ENCODE peak calls at places on chromosomes 2 and 18, in seven cellular contexts. Q, B, S, J, D, X and Z are unnamed samples.

GRCh38 chr18:12608292-12608691 is 49.6 kb downstream of the SPIRE1 start:
- DNase-seq in D (no peak), S (no peak), J (no peak), X (no peak), Q (no peak), B (peak), Z (no peak)

GRCh38 chr18:79476031-79476917 is 80.5 kb downstream of the NFATC1 start:
- DNase-seq in B (no peak), D (no peak), J (no peak), S (no peak), X (no peak), Q (no peak), Z (no peak)

GRCh38 chr2:52181080-52181479 is 1149.1 kb upstream of the NRXN1 start:
- DNase-seq in B (no peak), S (no peak), J (no peak), Q (no peak), D (no peak), X (no peak), Z (no peak)

GRCh38 chr18:9649164-9649540 is 34.8 kb upstream of the PPP4R1 start:
- DNase-seq in J (no peak), X (no peak), Q (no peak), D (no peak), S (no peak), B (peak), Z (no peak)

GRCh38 chr2:26298638-26299393 is 47.1 kb upstream of the SELENOI start:
- DNase-seq in Q (no peak), D (peak), J (peak), S (peak), B (peak), X (no peak), Z (peak)

GRCh38 chr2:173075781-173076556 is at the start of gene MAP3K20:
- DNase-seq in D (peak), B (peak), X (peak), J (peak), S (peak), Q (peak), Z (peak)

GRCh38 chr18:21672868-21673267 is 31.7 kb downstream of the ABHD3 start:
- DNase-seq in B (peak), X (no peak), J (no peak), Q (no peak), D (peak), S (no peak), Z (peak)

GRCh38 chr18:32332708-32333107 is 138.0 kb downstream of the GAREM1 start:
- DNase-seq in B (no peak), Q (no peak), X (no peak), S (no peak), D (no peak), J (no peak), Z (no peak)

GRCh38 chr2:10909050-10909995 is 2.4 kb upstream of the KCNF1 start:
- DNase-seq in D (no peak), X (peak), J (peak), B (no peak), Q (no peak), S (peak), Z (no peak)

GRCh38 chr2:237705225-237705524 is 77.8 kb downstream of the LRRFIP1 start:
- DNase-seq in B (no peak), X (no peak), Q (no peak), J (peak), S (no peak), D (no peak), Z (no peak)

GRCh38 chr2:127193164-127193947 is 26.7 kb downstream of the CYP27C1 start:
- DNase-seq in X (peak), Q (no peak), S (no peak), D (peak), B (peak), J (no peak), Z (no peak)

GRCh38 chr2:8767324-8767723 is 70.1 kb downstream of the KIDINS220 start:
- DNase-seq in B (no peak), S (no peak), J (no peak), X (no peak), Q (no peak), D (no peak), Z (no peak)

GRCh38 chr2:70111752-70112591 is 24.7 kb downstream of the PCBP1 start:
- DNase-seq in X (no peak), S (no peak), D (no peak), Q (no peak), B (peak), J (no peak), Z (no peak)

GRCh38 chr2:68727698-68728375 is 6.8 kb upstream of the ARHGAP25 start:
- DNase-seq in B (no peak), S (no peak), D (no peak), X (no peak), Q (no peak), J (no peak), Z (peak)

GRCh38 chr18:32372381-32373061 is 98.2 kb downstream of the GAREM1 start:
- DNase-seq in S (no peak), X (no peak), D (peak), J (no peak), B (peak), Q (no peak), Z (no peak)

GRCh38 chr18:60675801-60676200 is 303.2 kb upstream of the MC4R start:
- DNase-seq in J (no peak), Q (no peak), D (peak), B (no peak), S (no peak), X (no peak), Z (no peak)

GRCh38 chr18:55384551-55385275 is 203.3 kb downstream of the TCF4 start:
- DNase-seq in S (peak), D (no peak), Q (peak), B (peak), X (no peak), J (peak), Z (no peak)

GRCh38 chr2:31238906-31239841 is 5.2 kb downstream of the EHD3 start:
- DNase-seq in S (no peak), Q (no peak), X (no peak), J (no peak), D (no peak), B (no peak), Z (no peak)

GRCh38 chr2:11590193-11590592 is 56.3 kb downstream of the GREB1 start:
- DNase-seq in S (no peak), Q (no peak), B (no peak), J (no peak), D (no peak), X (no peak), Z (no peak)

GRCh38 chr2:223586261-223586660 is 15.9 kb downstream of the SCG2 start:
- DNase-seq in S (no peak), B (peak), J (no peak), Q (no peak), D (no peak), X (no peak), Z (peak)

GRCh38 chr18:8810157-8810556 is 104.8 kb downstream of the MTCL1 start:
- DNase-seq in Q (no peak), B (no peak), J (no peak), X (no peak), D (no peak), S (no peak), Z (no peak)

GRCh38 chr2:44277541-44277940 is 2.3 kb downstream of the SLC3A1 start:
- DNase-seq in B (no peak), S (no peak), J (no peak), Q (no peak), X (no peak), D (no peak), Z (no peak)

GRCh38 chr2:24970483-24971299 is 1.1 kb downstream of the DNAJC27 start:
- DNase-seq in S (peak), D (no peak), Q (no peak), X (no peak), B (peak), J (no peak), Z (no peak)

GRCh38 chr2:151078889-151079288 is 182.8 kb downstream of the RBM43 start:
- DNase-seq in X (no peak), D (no peak), Q (no peak), B (no peak), J (no peak), S (no peak), Z (no peak)

GRCh38 chr2:207230261-207231105 is 64.7 kb upstream of the KLF7 start:
- DNase-seq in S (no peak), Q (peak), B (no peak), J (no peak), D (no peak), X (no peak), Z (no peak)

GRCh38 chr2:211033765-211034164 is 477.4 kb downstream of the CPS1 start:
- DNase-seq in Q (peak), B (peak), D (no peak), X (no peak), J (no peak), S (no peak), Z (no peak)

GRCh38 chr2:1654696-1655374 is 89.5 kb downstream of the PXDN start:
- DNase-seq in D (peak), Q (no peak), X (no peak), J (no peak), S (no peak), B (no peak), Z (no peak)

GRCh38 chr2:16973586-16974274 is 308.1 kb upstream of the CYRIA start:
- DNase-seq in Q (no peak), S (no peak), D (no peak), B (peak), J (no peak), X (no peak), Z (peak)

GRCh38 chr2:127623388-127624320 is 22.3 kb upstream of the GPR17 start:
- DNase-seq in J (no peak), S (no peak), D (peak), Q (no peak), X (peak), B (peak), Z (no peak)

GRCh38 chr2:238601433-238602222 is 174.9 kb downstream of the ASB1 start:
- DNase-seq in Q (no peak), D (no peak), J (no peak), S (no peak), B (peak), X (no peak), Z (peak)

GRCh38 chr2:10794891-10795290 is 17.7 kb downstream of the PDIA6 start:
- DNase-seq in J (no peak), B (no peak), S (no peak), X (no peak), D (no peak), Q (no peak), Z (no peak)

GRCh38 chr2:31207790-31208189 is 9.5 kb downstream of the CAPN14 start:
- DNase-seq in D (no peak), S (no peak), Q (peak), J (no peak), X (no peak), B (no peak), Z (no peak)

GRCh38 chr2:64793701-64794100 is 140.0 kb upstream of the SERTAD2 start:
- DNase-seq in X (no peak), B (peak), J (no peak), S (no peak), Q (no peak), D (no peak), Z (no peak)

GRCh38 chr2:127763776-127764175 is 47.2 kb downstream of the WDR33 start:
- DNase-seq in S (no peak), Q (no peak), D (no peak), J (no peak), X (no peak), B (peak), Z (no peak)

GRCh38 chr2:32719933-32720716 is 92.3 kb downstream of the TTC27 start:
- DNase-seq in J (no peak), D (no peak), X (no peak), S (no peak), B (peak), Q (no peak), Z (no peak)

GRCh38 chr18:22253676-22254075 is 84.3 kb downstream of the GATA6 start:
- DNase-seq in J (no peak), S (peak), Q (no peak), B (no peak), D (no peak), X (no peak), Z (no peak)

GRCh38 chr2:135607561-135607960 is 76.3 kb downstream of the R3HDM1 start:
- DNase-seq in B (peak), J (no peak), D (no peak), X (no peak), S (no peak), Q (no peak), Z (peak)

GRCh38 chr2:158153270-158154015 is 51.8 kb downstream of the UPP2 start:
- DNase-seq in Q (no peak), B (no peak), X (no peak), J (no peak), S (no peak), D (no peak), Z (no peak)

GRCh38 chr2:19873014-19873413 is 28.8 kb downstream of the TTC32 start:
- DNase-seq in B (no peak), J (no peak), D (no peak), X (peak), S (no peak), Q (no peak), Z (no peak)

GRCh38 chr18:33744032-33744697 is 166.1 kb downstream of the ASXL3 start:
- DNase-seq in S (no peak), Q (no peak), X (no peak), J (no peak), B (no peak), D (no peak), Z (no peak)
- TF ChIP-seq CTCF in S (no peak), Q (no peak), X (no peak), J (no peak), B (peak), D (no peak), Z (no peak)

DNA sequence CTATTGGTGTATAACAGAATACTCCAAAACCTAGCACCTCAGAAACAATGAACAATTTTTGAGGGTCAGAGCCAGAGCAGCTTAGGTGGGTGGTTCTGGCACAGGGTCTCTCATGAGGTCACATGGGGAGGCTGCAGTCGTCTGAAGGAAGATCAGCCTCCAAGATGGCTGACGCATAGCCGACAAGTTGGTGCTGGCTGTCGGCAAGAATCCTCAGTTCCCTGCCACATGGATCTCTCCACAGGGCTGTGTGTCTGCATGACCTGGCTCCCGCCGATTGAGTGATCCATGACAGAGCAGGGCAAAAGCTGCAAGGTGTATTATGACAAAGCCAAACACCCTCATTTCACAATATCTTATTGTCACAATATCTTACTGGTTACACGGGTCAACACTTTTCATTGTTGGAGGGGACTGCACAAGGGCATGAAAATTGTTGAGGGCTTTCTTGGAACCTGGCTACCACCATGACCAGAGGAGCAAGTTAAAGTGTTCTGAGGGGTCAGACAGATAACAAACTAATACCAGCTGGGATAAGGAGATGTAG is 4.2 kb downstream of the MYL12B start:
- DNase-seq in D (no peak), J (no peak), B (no peak), X (no peak), Q (no peak), S (no peak), Z (no peak)
- TF ChIP-seq CTCF in D (no peak), J (no peak), B (no peak), X (no peak), Q (no peak), S (no peak), Z (no peak)

DNA sequence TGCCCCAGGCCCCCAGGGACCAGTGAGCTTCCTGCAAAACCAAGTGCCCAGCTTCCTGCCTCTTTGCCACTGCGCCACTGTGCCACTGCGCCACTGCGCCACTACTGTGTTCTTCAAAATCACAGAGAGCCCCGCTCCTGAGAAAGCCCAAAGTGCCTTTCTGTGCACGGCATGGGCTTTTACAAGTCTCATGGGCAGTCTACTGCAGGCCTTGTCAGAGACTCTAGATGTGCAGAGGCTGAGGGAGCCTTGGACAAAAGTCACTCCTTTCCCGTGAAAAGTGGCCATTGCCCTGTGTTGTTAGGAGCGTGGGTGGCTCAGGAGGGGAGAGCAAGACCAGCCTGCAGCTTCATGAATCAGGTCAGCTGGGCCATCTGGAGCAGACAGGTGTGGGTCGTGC is 180.5 kb downstream of the SMAD7 start:
- DNase-seq in S (no peak), D (no peak), J (no peak), X (no peak), B (no peak), Q (no peak), Z (no peak)
- TF ChIP-seq CTCF in S (no peak), D (no peak), J (no peak), X (no peak), B (no peak), Q (no peak), Z (no peak)

DNA sequence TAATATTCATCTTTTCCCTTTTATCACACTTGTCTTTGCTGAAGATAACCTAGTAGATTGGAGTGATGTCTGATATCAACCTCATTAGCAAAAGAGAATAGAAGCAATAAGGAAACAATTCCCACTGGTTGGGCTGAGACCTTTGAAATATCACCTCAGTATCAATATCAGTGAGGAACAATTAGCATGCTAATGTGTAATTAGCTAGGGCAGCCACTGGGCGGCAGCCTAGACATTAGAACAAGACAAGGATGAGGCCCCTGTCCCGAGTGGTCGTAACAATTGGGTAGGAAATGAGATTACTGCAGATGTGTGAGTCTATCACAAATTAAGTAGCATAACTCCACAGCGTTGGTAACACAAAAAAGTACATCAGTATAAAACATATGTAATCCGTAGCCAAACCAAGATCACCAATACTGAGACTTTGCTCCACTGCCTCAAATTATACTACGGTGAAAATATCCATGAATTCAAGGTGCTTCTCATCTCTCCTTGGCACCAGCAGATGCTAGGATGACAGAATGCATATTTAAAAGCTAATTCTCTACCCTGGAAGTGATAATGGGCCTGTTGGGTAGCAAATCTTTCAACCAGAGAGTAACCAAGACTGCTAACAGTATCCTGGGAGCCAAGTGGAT is 99.1 kb downstream of the ALPK2 start:
- DNase-seq in D (peak), S (peak), J (peak), Q (peak), X (no peak), B (peak), Z (peak)
- TF ChIP-seq CTCF in D (peak), S (peak), J (peak), Q (peak), X (peak), B (peak), Z (peak)

DNA sequence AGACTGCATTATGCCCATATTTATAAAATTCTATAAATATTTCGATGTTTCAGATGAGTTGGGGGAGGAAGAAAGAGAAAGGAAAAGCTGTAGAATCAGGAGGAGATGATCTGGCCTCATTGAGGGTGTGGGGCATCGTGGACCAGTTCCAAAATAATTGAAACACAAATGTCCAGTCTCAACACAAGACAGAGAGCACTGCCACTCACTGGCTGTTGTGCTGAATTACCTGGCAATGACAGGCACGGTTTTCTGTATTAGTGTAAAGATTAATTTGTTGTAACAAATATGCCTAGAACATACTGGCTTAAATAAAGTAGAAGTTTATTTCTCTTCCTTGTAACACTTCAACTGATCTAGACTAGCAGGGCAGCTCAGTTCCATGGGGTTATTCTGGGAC is 24.1 kb downstream of the POLE4 start:
- DNase-seq in X (no peak), Q (no peak), J (no peak), B (peak), D (no peak), S (no peak), Z (no peak)
- TF ChIP-seq CTCF in X (no peak), Q (no peak), J (no peak), B (no peak), D (no peak), S (no peak), Z (no peak)

DNA sequence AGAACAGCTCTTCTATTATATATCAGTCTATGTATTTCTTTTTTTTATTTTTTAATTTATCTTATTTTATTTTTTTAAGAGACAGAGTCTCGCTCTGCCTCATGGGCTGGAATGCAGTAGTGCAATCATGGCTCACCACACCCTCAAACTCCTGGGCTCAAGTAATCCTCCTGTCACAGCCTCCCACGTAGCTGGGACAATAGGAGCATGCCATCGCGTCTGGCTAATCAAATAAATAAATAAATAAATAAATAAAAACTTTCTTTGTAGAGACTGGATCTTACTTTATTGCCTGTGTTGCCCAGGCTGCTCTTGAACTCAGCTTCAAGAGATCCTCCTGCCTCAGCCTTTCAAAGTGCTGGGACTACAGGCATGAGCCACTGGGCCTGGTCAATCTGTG is 117.0 kb downstream of the RBMS1 start:
- DNase-seq in J (no peak), B (peak), D (no peak), S (no peak), X (no peak), Q (no peak), Z (no peak)
- TF ChIP-seq CTCF in J (no peak), B (no peak), D (no peak), S (no peak), X (no peak), Q (no peak), Z (no peak)

DNA sequence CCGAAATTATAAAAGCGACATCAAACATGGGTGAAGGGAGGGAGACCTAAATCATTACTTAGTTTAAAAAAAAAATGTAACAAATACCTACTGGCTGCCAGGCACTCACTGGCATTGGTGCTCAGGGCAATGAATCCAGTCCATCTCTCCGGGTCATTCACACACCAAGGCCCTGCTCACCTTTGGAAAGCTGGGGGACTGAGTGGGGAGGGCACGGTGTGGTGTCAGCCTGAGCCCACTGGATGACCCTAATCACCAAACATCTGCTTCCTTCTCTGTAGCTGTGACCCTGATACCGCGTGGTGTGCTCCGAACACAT is 336 bp upstream of the DDX1 start:
- DNase-seq in D (no peak), S (no peak), Q (no peak), X (no peak), J (no peak), B (no peak), Z (no peak)
- TF ChIP-seq CTCF in D (no peak), S (no peak), Q (no peak), X (no peak), J (no peak), B (no peak), Z (no peak)